ENCODE peak calls at places on chromosomes 7 and 10, in six cellular contexts. U, K, J, C, N and W are unnamed samples.
A peak's percentile ranks its signal among the peaks of the same experiment; 100 is the strongest.

GRCh38 chr10:20494474-20494873 is 402.6 kb downstream of the NEBL start:
- DNase-seq in U (peak; percentile 66), K (peak; percentile 75), J (no peak), C (no peak), N (no peak), W (no peak)

GRCh38 chr10:128047991-128048826 is 78.0 kb downstream of the MKI67 start:
- DNase-seq in U (peak; percentile 69), K (peak; percentile 88), J (peak; percentile 38), C (no peak), N (no peak), W (peak; percentile 48)

GRCh38 chr7:68433462-68433861 is 1164.8 kb upstream of the AUTS2 start:
- DNase-seq in U (no peak), K (no peak), J (no peak), C (no peak), N (no peak), W (no peak)

GRCh38 chr10:72692897-72693598 is 1.1 kb downstream of the MCU start:
- DNase-seq in U (peak; percentile 40), K (peak; percentile 26), J (peak; percentile 34), C (no peak), N (no peak), W (peak; percentile 61)

GRCh38 chr10:110495731-110496552 is 1.8 kb upstream of the DUSP5 start:
- DNase-seq in U (peak; percentile 82), K (peak; percentile 84), J (peak; percentile 46), C (no peak), N (peak; percentile 16), W (peak; percentile 26)

GRCh38 chr7:42611961-42612360 is 299.9 kb downstream of the C7orf25 start:
- DNase-seq in U (no peak), K (no peak), J (no peak), C (no peak), N (no peak), W (no peak)

GRCh38 chr10:107213861-107214260 is 49.4 kb upstream of the SORCS1 start:
- DNase-seq in U (no peak), K (no peak), J (no peak), C (no peak), N (no peak), W (no peak)

GRCh38 chr10:100186253-100186780 is 488 bp upstream of the ERLIN1 start:
- DNase-seq in U (peak; percentile 60), K (no peak), J (peak; percentile 58), C (no peak), N (no peak), W (peak; percentile 60)

GRCh38 chr10:111077715-111078504 is 1.1 kb downstream of the ADRA2A start:
- DNase-seq in U (no peak), K (no peak), J (peak; percentile 29), C (no peak), N (no peak), W (peak; percentile 40)

GRCh38 chr10:27413387-27413786 is 90.7 kb upstream of the RAB18 start:
- DNase-seq in U (no peak), K (no peak), J (no peak), C (no peak), N (no peak), W (no peak)

GRCh38 chr7:100879685-100880261 is 4.9 kb downstream of the SRRT start:
- DNase-seq in U (no peak), K (no peak), J (no peak), C (no peak), N (no peak), W (no peak)

GRCh38 chr7:140552240-140552679 is 73.0 kb upstream of the MKRN1 start:
- DNase-seq in U (no peak), K (no peak), J (no peak), C (no peak), N (no peak), W (no peak)

GRCh38 chr7:111622084-111622483 is 59.8 kb upstream of the IMMP2L start:
- DNase-seq in U (no peak), K (no peak), J (no peak), C (no peak), N (no peak), W (no peak)

GRCh38 chr10:112716924-112717348 is 233.1 kb upstream of the TCF7L2 start:
- DNase-seq in U (peak; percentile 82), K (peak; percentile 6), J (no peak), C (peak; percentile 75), N (no peak), W (peak; percentile 41)

GRCh38 chr10:93894516-93895378 is 969 bp downstream of the SLC35G1 start:
- DNase-seq in U (peak; percentile 12), K (no peak), J (no peak), C (no peak), N (no peak), W (no peak)

GRCh38 chr7:13860734-13861133 is 128.7 kb downstream of the ETV1 start:
- DNase-seq in U (no peak), K (peak; percentile 28), J (no peak), C (no peak), N (no peak), W (no peak)

GRCh38 chr7:27140108-27140842 is 3.2 kb downstream of the HOXA5 start:
- DNase-seq in U (no peak), K (peak; percentile 54), J (peak; percentile 68), C (no peak), N (no peak), W (peak; percentile 76)

GRCh38 chr10:63348210-63348850 is 117.4 kb downstream of the JMJD1C start:
- DNase-seq in U (peak; percentile 19), K (no peak), J (no peak), C (no peak), N (no peak), W (no peak)

GRCh38 chr10:88114368-88114767 is 250.9 kb downstream of the PTEN start:
- DNase-seq in U (peak; percentile 32), K (no peak), J (peak; percentile 29), C (peak; percentile 35), N (no peak), W (peak; percentile 60)

GRCh38 chr10:3976718-3977117 is 191.7 kb upstream of the KLF6 start:
- DNase-seq in U (no peak), K (no peak), J (no peak), C (no peak), N (no peak), W (peak; percentile 27)

GRCh38 chr7:87495366-87495765 is 19.9 kb upstream of the ABCB4 start:
- DNase-seq in U (no peak), K (no peak), J (no peak), C (no peak), N (no peak), W (no peak)

GRCh38 chr7:44101966-44102845 is 1.9 kb upstream of the AEBP1 start:
- DNase-seq in U (peak; percentile 58), K (peak; percentile 46), J (no peak), C (no peak), N (no peak), W (no peak)

DNA sequence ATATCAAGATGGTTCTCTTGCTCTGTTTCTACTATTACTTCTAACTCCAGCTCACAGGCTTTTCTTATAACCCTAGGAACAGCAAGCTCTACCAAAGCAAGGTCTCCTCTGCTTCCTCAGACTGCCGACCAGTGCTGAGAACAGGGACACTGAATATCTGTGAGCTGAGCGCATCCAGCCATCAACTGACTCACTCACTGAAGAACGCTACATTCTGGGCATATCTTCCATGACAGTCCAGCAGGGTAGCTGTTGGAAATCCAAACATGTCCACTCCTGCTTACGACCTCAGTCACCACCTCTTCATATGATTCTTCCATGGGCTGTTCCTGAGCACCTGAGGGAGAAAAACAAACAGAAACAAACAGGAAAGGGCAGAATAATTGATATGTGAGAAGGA is 2.8 kb downstream of the ZNF32 start:
- DNase-seq in U (no peak), K (no peak), J (no peak), C (no peak), N (no peak), W (no peak)
- H3K9me3 ChIP-seq in U (peaks cover 7% of the 10 kb centered on the region), K (peaks cover 43% of the 10 kb centered on the region), J (peaks cover 59% of the 10 kb centered on the region), C (peaks cover 25% of the 10 kb centered on the region), N (peaks cover 27% of the 10 kb centered on the region), W (peaks cover 5% of the 10 kb centered on the region)

GRCh38 chr7:31036941-31037340 is 15.2 kb upstream of the ADCYAP1R1 start:
- DNase-seq in U (no peak), K (no peak), J (no peak), C (no peak), N (no peak), W (no peak)
- H3K27me3 ChIP-seq in U (no peaks in the 10 kb centered on the region), K (peaks cover 3% of the 10 kb centered on the region), J (no peaks in the 10 kb centered on the region), C (peaks cover 63% of the 10 kb centered on the region), N (no peaks in the 10 kb centered on the region), W (no peaks in the 10 kb centered on the region)

DNA sequence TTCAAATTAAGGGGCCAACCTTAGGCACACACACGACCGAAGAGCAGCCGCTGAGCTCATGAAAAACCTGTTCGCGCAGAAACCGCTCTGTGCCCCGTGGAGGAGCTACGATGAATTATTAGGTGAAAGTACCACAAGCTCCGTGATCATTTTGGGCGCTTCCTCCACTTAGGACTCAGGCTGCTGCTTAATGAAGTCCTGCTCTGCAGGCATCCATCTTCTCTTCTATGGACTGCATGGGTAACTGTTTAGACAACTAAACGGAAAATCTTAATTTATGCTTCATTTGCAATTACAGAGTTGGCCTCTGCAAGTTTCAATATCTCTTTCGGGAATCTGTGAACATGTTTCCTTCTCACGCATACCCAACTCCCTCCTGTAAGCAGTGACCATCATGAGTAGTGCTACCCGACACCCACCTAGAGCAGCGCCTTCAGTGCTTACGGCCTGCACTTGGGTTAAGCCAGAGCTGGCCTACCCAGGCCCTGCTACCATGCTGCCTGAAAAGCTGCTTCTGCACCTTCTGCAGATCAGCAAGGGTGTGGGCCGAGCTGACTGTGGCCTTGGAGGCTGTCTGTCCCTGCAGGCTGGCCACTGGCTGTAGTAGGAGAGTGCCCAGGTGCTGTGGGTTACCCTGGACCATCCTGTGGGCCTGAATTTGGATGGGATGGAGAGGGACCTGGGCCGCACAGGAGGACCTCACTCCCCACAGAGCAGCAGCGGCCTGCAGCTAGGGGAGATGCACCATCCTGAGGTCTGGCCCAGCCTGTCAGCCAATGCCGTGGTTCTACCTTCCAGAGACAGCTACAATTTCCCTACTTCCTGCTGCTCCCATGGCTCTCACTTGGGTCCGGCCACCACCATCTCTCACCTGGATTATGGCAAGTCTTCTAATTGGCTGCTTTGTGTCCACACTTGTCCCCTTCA is 36.0 kb downstream of the GNA12 start:
- DNase-seq in U (peak; percentile 26), K (no peak), J (no peak), C (no peak), N (no peak), W (no peak)
- H3K4me1 ChIP-seq in U (peaks cover 23% of the 10 kb centered on the region), K (peaks cover 7% of the 10 kb centered on the region), J (peaks cover 9% of the 10 kb centered on the region), C (peaks cover 3% of the 10 kb centered on the region), N (no peaks in the 10 kb centered on the region), W (peaks cover 7% of the 10 kb centered on the region)

GRCh38 chr10:83577421-83577820 is 561.9 kb upstream of the GHITM start:
- DNase-seq in U (no peak), K (no peak), J (no peak), C (no peak), N (no peak), W (no peak)
- H3K9me3 ChIP-seq in U (no peaks in the 10 kb centered on the region), K (no peaks in the 10 kb centered on the region), J (no peaks in the 10 kb centered on the region), C (peaks cover 7% of the 10 kb centered on the region), N (no peaks in the 10 kb centered on the region), W (no peaks in the 10 kb centered on the region)

GRCh38 chr10:500876-501275 is 188.6 kb downstream of the DIP2C start:
- DNase-seq in U (peak; percentile 51), K (no peak), J (no peak), C (no peak), N (no peak), W (no peak)
- H3K27me3 ChIP-seq in U (no peaks in the 10 kb centered on the region), K (no peaks in the 10 kb centered on the region), J (no peaks in the 10 kb centered on the region), C (no peaks in the 10 kb centered on the region), N (no peaks in the 10 kb centered on the region), W (no peaks in the 10 kb centered on the region)

DNA sequence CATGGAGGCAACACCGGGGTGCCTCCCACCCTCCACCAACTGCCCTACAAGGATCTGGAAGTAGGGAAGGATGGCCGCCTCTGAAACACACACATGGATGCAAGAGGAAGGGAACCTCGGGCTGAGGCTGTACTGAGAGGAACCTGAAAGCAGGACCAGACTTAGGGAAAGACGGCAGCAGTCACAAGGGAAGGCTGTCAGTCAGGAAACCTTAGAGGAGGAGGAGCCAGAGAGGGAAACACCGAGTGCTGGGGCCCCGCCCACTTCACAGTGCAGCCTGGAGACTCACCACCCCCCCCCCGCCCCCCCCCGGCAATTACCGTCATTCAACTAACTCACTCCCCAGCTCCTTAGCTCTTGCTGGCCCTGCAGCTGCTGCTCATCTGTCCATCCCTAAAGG is 2.5 kb downstream of the CYREN start:
- DNase-seq in U (no peak), K (no peak), J (peak; percentile 48), C (no peak), N (peak; percentile 11), W (peak; percentile 19)
- H3K4me1 ChIP-seq in U (peaks cover 14% of the 10 kb centered on the region), K (peaks cover 31% of the 10 kb centered on the region), J (peaks cover 20% of the 10 kb centered on the region), C (peaks cover 18% of the 10 kb centered on the region), N (peaks cover 16% of the 10 kb centered on the region), W (peaks cover 1% of the 10 kb centered on the region)